ENCODE peak calls at places on chromosome 3, in seven cellular contexts. A, F, M, V, U, Q and R are unnamed samples.

GRCh38 chr3:125163739-125164601 is 48.6 kb downstream of the SLC12A8 start:
- DNase-seq in U (peak), M (peak), Q (peak), F (peak), V (peak), A (no peak), R (no peak)

GRCh38 chr3:13113346-13114335 is 40.4 kb upstream of the IQSEC1 start:
- DNase-seq in V (no peak), Q (no peak), M (no peak), U (no peak), F (peak), A (no peak), R (no peak)

GRCh38 chr3:150759319-150759718 is 3.6 kb downstream of the SIAH2 start:
- DNase-seq in F (no peak), M (no peak), V (no peak), A (no peak), U (no peak), Q (no peak), R (no peak)

GRCh38 chr3:123444023-123444422 is 4.9 kb downstream of the ADCY5 start:
- DNase-seq in U (peak), Q (no peak), A (no peak), M (no peak), V (no peak), F (no peak), R (peak)

GRCh38 chr3:159818399-159818798 is 170.2 kb upstream of the IL12A start:
- DNase-seq in V (peak), U (peak), M (peak), A (no peak), F (peak), Q (peak), R (no peak)

GRCh38 chr3:172846706-172847105 is 96.2 kb downstream of the ECT2 start:
- DNase-seq in U (no peak), V (no peak), A (no peak), F (no peak), M (no peak), Q (no peak), R (no peak)

GRCh38 chr3:72127213-72127612 is 342.3 kb upstream of the PROK2 start:
- DNase-seq in F (no peak), M (no peak), Q (no peak), V (no peak), A (no peak), U (no peak), R (no peak)

GRCh38 chr3:124207873-124208473 is 216.0 kb upstream of the ROPN1 start:
- DNase-seq in F (no peak), U (no peak), A (no peak), Q (no peak), V (no peak), M (no peak), R (no peak)

GRCh38 chr3:69999191-70000027 is at the start of gene SAMMSON:
- DNase-seq in U (no peak), V (peak), M (no peak), Q (no peak), F (no peak), A (no peak), R (peak)

GRCh38 chr3:121477589-121477988 is 68.2 kb downstream of the POLQ start:
- DNase-seq in Q (no peak), A (no peak), F (no peak), U (no peak), V (no peak), M (no peak), R (peak)

GRCh38 chr3:159762981-159763465 is 225.6 kb upstream of the IL12A start:
- DNase-seq in F (peak), A (peak), Q (peak), V (peak), U (peak), M (no peak), R (peak)

GRCh38 chr3:42746455-42747450 is 26.3 kb downstream of the CCDC13 start:
- DNase-seq in F (no peak), M (peak), U (peak), Q (no peak), A (peak), V (no peak), R (peak)

GRCh38 chr3:71069797-71070196 is 513.7 kb downstream of the FOXP1 start:
- DNase-seq in V (peak), Q (peak), M (peak), A (peak), U (peak), F (peak), R (peak)

GRCh38 chr3:9441501-9442221 is 44.2 kb downstream of the SETD5 start:
- DNase-seq in A (no peak), U (no peak), Q (no peak), V (no peak), M (no peak), F (no peak), R (peak)

GRCh38 chr3:104908761-104909160 is 457.9 kb upstream of the ALCAM start:
- DNase-seq in V (peak), M (no peak), U (no peak), Q (no peak), F (no peak), A (no peak), R (peak)

GRCh38 chr3:101379695-101380376 is 59.5 kb upstream of the IMPG2 start:
- DNase-seq in F (no peak), Q (no peak), A (no peak), V (no peak), M (no peak), U (no peak), R (no peak)

GRCh38 chr3:31361391-31362273 is 171.1 kb upstream of the STT3B start:
- DNase-seq in U (no peak), F (no peak), M (no peak), Q (no peak), A (no peak), V (peak), R (peak)

GRCh38 chr3:45593708-45594601 is 596 bp upstream of the LIMD1 start:
- DNase-seq in V (peak), A (peak), M (peak), F (peak), Q (peak), U (peak), R (peak)

GRCh38 chr3:110567032-110567431 is 504.6 kb upstream of the NECTIN3 start:
- DNase-seq in Q (no peak), A (no peak), F (no peak), U (no peak), M (peak), V (no peak), R (no peak)

GRCh38 chr3:152269423-152270144 is 855 bp downstream of the MBNL1 start:
- DNase-seq in F (no peak), M (peak), Q (peak), V (peak), U (peak), A (peak), R (peak)

GRCh38 chr3:138127636-138128365 is 4.4 kb downstream of the A4GNT start:
- DNase-seq in U (no peak), V (no peak), Q (no peak), M (no peak), A (no peak), F (no peak), R (no peak)

GRCh38 chr3:153290278-153291015 is 128.4 kb downstream of the RAP2B start:
- DNase-seq in F (peak), M (no peak), Q (no peak), U (no peak), V (no peak), A (no peak), R (peak)

GRCh38 chr3:153289334-153289808 is 127.3 kb downstream of the RAP2B start:
- DNase-seq in A (no peak), M (no peak), Q (no peak), F (no peak), V (no peak), U (peak), R (peak)

GRCh38 chr3:153293222-153293621 is 131.2 kb downstream of the RAP2B start:
- DNase-seq in Q (no peak), F (no peak), A (no peak), M (no peak), U (no peak), V (no peak), R (peak)

GRCh38 chr3:153287017-153287416 is 125.0 kb downstream of the RAP2B start:
- DNase-seq in F (no peak), M (no peak), V (no peak), U (no peak), A (no peak), Q (no peak), R (no peak)

GRCh38 chr3:153291052-153291689 is 129.1 kb downstream of the RAP2B start:
- DNase-seq in Q (no peak), M (peak), V (peak), A (no peak), F (peak), U (peak), R (no peak)
- TF ChIP-seq CTCF in Q (peak), M (peak), V (peak), A (no peak), F (peak), U (peak), R (peak)

GRCh38 chr3:132596816-132597433 is at the start of gene ACKR4:
- DNase-seq in M (no peak), A (no peak), F (no peak), U (no peak), Q (no peak), V (no peak), R (peak)
- H3K4me3 ChIP-seq in M (no peak), A (no peak), F (no peak), U (no peak), Q (peak), V (no peak), R (peak)

GRCh38 chr3:67458406-67458805 is 196.0 kb downstream of the SUCLG2 start:
- DNase-seq in F (no peak), V (no peak), U (peak), M (no peak), A (no peak), Q (no peak), R (no peak)
- TF ChIP-seq CTCF in F (no peak), V (no peak), U (no peak), M (no peak), A (no peak), Q (no peak), R (no peak)

GRCh38 chr3:108053025-108053424 is 37.8 kb downstream of the CD47 start:
- DNase-seq in M (no peak), V (no peak), Q (no peak), U (no peak), F (no peak), A (peak), R (no peak)

GRCh38 chr3:108047987-108048386 is 42.8 kb downstream of the CD47 start:
- DNase-seq in Q (no peak), A (no peak), V (no peak), U (no peak), F (no peak), M (no peak), R (no peak)

GRCh38 chr3:108055931-108056330 is 34.9 kb downstream of the CD47 start:
- DNase-seq in A (no peak), U (no peak), F (no peak), V (no peak), M (no peak), Q (no peak), R (no peak)

GRCh38 chr3:108054935-108055334 is 35.9 kb downstream of the CD47 start:
- DNase-seq in U (no peak), A (no peak), V (no peak), M (no peak), Q (no peak), F (no peak), R (no peak)

GRCh38 chr3:108051005-108051404 is 39.8 kb downstream of the CD47 start:
- DNase-seq in Q (no peak), U (peak), V (no peak), A (no peak), F (no peak), M (no peak), R (no peak)
- H3K4me3 ChIP-seq in Q (no peak), U (no peak), V (no peak), A (no peak), F (no peak), M (no peak), R (no peak)

DNA sequence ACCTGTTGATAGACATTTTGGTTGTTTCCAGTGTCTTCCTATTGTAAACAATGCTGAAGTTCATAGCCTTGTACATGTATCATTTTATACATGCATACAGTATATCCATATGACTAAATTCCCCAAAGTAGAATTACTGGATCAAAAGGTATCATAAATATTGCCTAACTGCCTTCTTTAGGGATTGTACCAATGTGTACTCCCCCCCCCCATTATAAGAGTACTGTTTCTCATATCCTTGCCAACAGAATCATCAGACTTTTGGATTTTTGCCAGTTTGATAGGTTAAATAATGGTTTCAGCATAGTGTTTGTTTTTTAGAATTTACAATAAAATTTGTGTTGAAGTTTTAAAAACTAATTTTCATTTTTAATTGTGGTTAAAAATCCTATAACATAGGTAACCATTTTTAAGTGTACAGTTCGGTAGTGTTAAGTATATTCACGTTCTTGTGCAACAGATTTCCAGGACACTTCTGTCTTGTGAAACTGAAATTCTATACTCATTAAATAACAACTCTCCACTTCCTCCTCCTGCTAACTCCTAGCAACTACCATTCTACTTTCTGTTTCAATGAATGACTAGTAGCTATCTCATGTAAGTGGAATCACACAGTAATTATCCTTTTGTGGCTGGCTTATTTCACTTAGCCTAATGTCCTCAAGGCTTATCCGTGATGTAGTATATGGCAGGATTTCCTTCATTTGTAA is 30.8 kb upstream of the MAP3K13 start:
- DNase-seq in U (no peak), A (no peak), M (peak), F (no peak), Q (no peak), V (no peak), R (peak)
- TF ChIP-seq CTCF in U (no peak), A (no peak), M (no peak), F (no peak), Q (no peak), V (no peak), R (no peak)

GRCh38 chr3:140630866-140631265 is 47.0 kb upstream of the TRIM42 start:
- DNase-seq in U (no peak), A (no peak), Q (no peak), M (no peak), V (no peak), F (no peak), R (peak)
- H3K4me3 ChIP-seq in U (no peak), A (no peak), Q (no peak), M (no peak), V (no peak), F (no peak), R (no peak)

GRCh38 chr3:193129607-193130006 is 111.4 kb upstream of the PLAAT1 start:
- DNase-seq in U (peak), Q (no peak), A (no peak), F (peak), V (peak), M (no peak), R (no peak)
- TF ChIP-seq CTCF in U (no peak), Q (no peak), A (no peak), F (peak), V (peak), M (no peak), R (no peak)

GRCh38 chr3:195148553-195148952 is 122.4 kb downstream of the XXYLT1 start:
- DNase-seq in Q (no peak), V (no peak), A (no peak), U (no peak), M (no peak), F (no peak), R (peak)
- H3K4me3 ChIP-seq in Q (peak), V (no peak), A (no peak), U (no peak), M (no peak), F (no peak), R (peak)